ENCODE peak calls at places on chromosome 17, in five cellular contexts. One of them, this sample, is unnamed.
A peak's percentile ranks its signal among the peaks of the same experiment; 100 is the strongest.

GRCh38 chr17:17783825-17784598 is 52.8 kb downstream of the SREBF1 start:
- DNase-seq in brain microvascular endothelial cell: no peak
- DNase-seq in Peyer's patch: peak; percentile 62
- DNase-seq in A549: no peak
- DNase-seq in AG10803: peak; percentile 39
- DNase-seq in this sample: peak; percentile 64

GRCh38 chr17:72390675-72391501 is 270.1 kb downstream of the SOX9 start:
- DNase-seq in A549: peak; percentile 46
- DNase-seq in AG10803: no peak
- DNase-seq in brain microvascular endothelial cell: peak; percentile 70
- DNase-seq in Peyer's patch: no peak
- DNase-seq in this sample: peak; percentile 57

GRCh38 chr17:7122386-7122785 is 7.8 kb upstream of the ASGR2 start:
- DNase-seq in A549: no peak
- DNase-seq in Peyer's patch: no peak
- DNase-seq in brain microvascular endothelial cell: no peak
- DNase-seq in AG10803: no peak
- DNase-seq in this sample: peak; percentile 9

GRCh38 chr17:1110844-1111598 is 68.8 kb downstream of the ABR start:
- DNase-seq in A549: peak; percentile 90
- DNase-seq in Peyer's patch: no peak
- DNase-seq in brain microvascular endothelial cell: peak; percentile 85
- DNase-seq in AG10803: peak; percentile 67
- DNase-seq in this sample: peak; percentile 57

GRCh38 chr17:28958820-28959455 is 7.6 kb upstream of the PHF12 start:
- DNase-seq in AG10803: no peak
- DNase-seq in Peyer's patch: no peak
- DNase-seq in brain microvascular endothelial cell: no peak
- DNase-seq in A549: no peak
- DNase-seq in this sample: no peak

GRCh38 chr17:63998050-63998720 is at the start of gene PRR29:
- DNase-seq in Peyer's patch: peak; percentile 58
- DNase-seq in AG10803: peak; percentile 36
- DNase-seq in A549: peak; percentile 71
- DNase-seq in brain microvascular endothelial cell: peak; percentile 41
- DNase-seq in this sample: peak; percentile 54

GRCh38 chr17:69506489-69506888 is 92.0 kb downstream of the MAP2K6 start:
- DNase-seq in A549: peak; percentile 56
- DNase-seq in brain microvascular endothelial cell: no peak
- DNase-seq in Peyer's patch: no peak
- DNase-seq in AG10803: no peak
- DNase-seq in this sample: no peak

GRCh38 chr17:18115517-18115916 is 7.0 kb downstream of the MYO15A start:
- DNase-seq in brain microvascular endothelial cell: no peak
- DNase-seq in AG10803: no peak
- DNase-seq in Peyer's patch: no peak
- DNase-seq in A549: no peak
- DNase-seq in this sample: no peak

GRCh38 chr17:21287703-21288449 is 3.4 kb downstream of the MAP2K3 start:
- DNase-seq in brain microvascular endothelial cell: peak; percentile 88
- DNase-seq in A549: peak; percentile 98
- DNase-seq in AG10803: peak; percentile 97
- DNase-seq in Peyer's patch: peak; percentile 96
- DNase-seq in this sample: peak; percentile 97

GRCh38 chr17:45019177-45019711 is 32.2 kb downstream of the DCAKD start:
- DNase-seq in AG10803: peak; percentile 48
- DNase-seq in brain microvascular endothelial cell: no peak
- DNase-seq in Peyer's patch: no peak
- DNase-seq in A549: peak; percentile 45
- DNase-seq in this sample: no peak

GRCh38 chr17:19579867-19580565 is 46.4 kb downstream of the SLC47A1 start:
- DNase-seq in AG10803: no peak
- DNase-seq in brain microvascular endothelial cell: no peak
- DNase-seq in Peyer's patch: no peak
- DNase-seq in A549: no peak
- DNase-seq in this sample: no peak

GRCh38 chr17:13016881-13017622 is 775 bp downstream of the ELAC2 start:
- DNase-seq in A549: no peak
- DNase-seq in Peyer's patch: no peak
- DNase-seq in AG10803: peak; percentile 21
- DNase-seq in brain microvascular endothelial cell: no peak
- DNase-seq in this sample: no peak

GRCh38 chr17:68383443-68384321 is 73.6 kb downstream of the WIPI1 start:
- DNase-seq in brain microvascular endothelial cell: peak; percentile 91
- DNase-seq in A549: peak; percentile 50
- DNase-seq in AG10803: peak; percentile 96
- DNase-seq in Peyer's patch: no peak
- DNase-seq in this sample: peak; percentile 97

GRCh38 chr17:71163121-71163812 is 957.6 kb upstream of the SOX9 start:
- DNase-seq in A549: no peak
- DNase-seq in Peyer's patch: no peak
- DNase-seq in AG10803: no peak
- DNase-seq in brain microvascular endothelial cell: peak; percentile 16
- DNase-seq in this sample: peak; percentile 49

GRCh38 chr17:7261377-7262191 is 694 bp downstream of the CLDN7 start:
- DNase-seq in A549: no peak
- DNase-seq in Peyer's patch: no peak
- DNase-seq in brain microvascular endothelial cell: no peak
- DNase-seq in AG10803: no peak
- DNase-seq in this sample: no peak

GRCh38 chr17:1487939-1488825 is 4.3 kb downstream of the MYO1C start:
- DNase-seq in A549: peak; percentile 90
- DNase-seq in brain microvascular endothelial cell: peak; percentile 67
- DNase-seq in AG10803: peak; percentile 90
- DNase-seq in Peyer's patch: peak; percentile 88
- DNase-seq in this sample: peak; percentile 90

GRCh38 chr17:26731005-26731921 is 562.7 kb upstream of the WSB1 start:
- DNase-seq in AG10803: no peak
- DNase-seq in A549: no peak
- DNase-seq in brain microvascular endothelial cell: no peak
- DNase-seq in Peyer's patch: no peak
- DNase-seq in this sample: no peak

GRCh38 chr17:81272616-81273015 is 22.5 kb downstream of the SLC38A10 start:
- DNase-seq in A549: no peak
- DNase-seq in Peyer's patch: no peak
- DNase-seq in AG10803: no peak
- DNase-seq in brain microvascular endothelial cell: no peak
- DNase-seq in this sample: no peak

GRCh38 chr17:46001390-46002310 is 2.6 kb downstream of the STH start:
- DNase-seq in brain microvascular endothelial cell: no peak
- DNase-seq in AG10803: no peak
- DNase-seq in A549: no peak
- DNase-seq in Peyer's patch: no peak
- DNase-seq in this sample: no peak

GRCh38 chr17:32341141-32341856 is 674 bp downstream of the C17orf75 start:
- DNase-seq in brain microvascular endothelial cell: no peak
- DNase-seq in A549: peak; percentile 70
- DNase-seq in Peyer's patch: peak; percentile 31
- DNase-seq in AG10803: no peak
- DNase-seq in this sample: no peak

GRCh38 chr17:21248495-21248894 is 4.7 kb downstream of the NATD1 start:
- DNase-seq in A549: no peak
- DNase-seq in Peyer's patch: no peak
- DNase-seq in brain microvascular endothelial cell: no peak
- DNase-seq in AG10803: no peak
- DNase-seq in this sample: no peak

GRCh38 chr17:178292-179065 is 3.0 kb downstream of the DOC2B start:
- DNase-seq in Peyer's patch: no peak
- DNase-seq in A549: no peak
- DNase-seq in AG10803: no peak
- DNase-seq in brain microvascular endothelial cell: no peak
- DNase-seq in this sample: no peak

GRCh38 chr17:10718547-10718946 is 11.3 kb downstream of the TMEM220 start:
- DNase-seq in A549: no peak
- DNase-seq in AG10803: no peak
- DNase-seq in brain microvascular endothelial cell: no peak
- DNase-seq in Peyer's patch: no peak
- DNase-seq in this sample: no peak

GRCh38 chr17:35612924-35613521 is 25.9 kb downstream of the AP2B1 start:
- DNase-seq in brain microvascular endothelial cell: peak; percentile 54
- DNase-seq in AG10803: peak; percentile 51
- DNase-seq in A549: peak; percentile 68
- DNase-seq in Peyer's patch: peak; percentile 22
- DNase-seq in this sample: peak; percentile 69

GRCh38 chr17:81558941-81559806 is 7.0 kb upstream of the FAAP100 start:
- DNase-seq in AG10803: no peak
- DNase-seq in brain microvascular endothelial cell: no peak
- DNase-seq in Peyer's patch: no peak
- DNase-seq in A549: peak; percentile 85
- DNase-seq in this sample: peak; percentile 28

GRCh38 chr17:73261952-73262675 is 434 bp upstream of the CPSF4L start:
- DNase-seq in A549: no peak
- DNase-seq in brain microvascular endothelial cell: no peak
- DNase-seq in Peyer's patch: no peak
- DNase-seq in AG10803: no peak
- DNase-seq in this sample: no peak

GRCh38 chr17:63699638-63700527 is at the start of gene LIMD2:
- DNase-seq in AG10803: peak; percentile 20
- DNase-seq in brain microvascular endothelial cell: no peak
- DNase-seq in Peyer's patch: peak; percentile 87
- DNase-seq in A549: peak; percentile 26
- DNase-seq in this sample: peak; percentile 16

GRCh38 chr17:50129303-50129945 is 536 bp downstream of the SAMD14 start:
- DNase-seq in A549: peak; percentile 66
- DNase-seq in brain microvascular endothelial cell: no peak
- DNase-seq in Peyer's patch: no peak
- DNase-seq in AG10803: peak; percentile 63
- DNase-seq in this sample: no peak

GRCh38 chr17:50048146-50048720 is 7.7 kb upstream of the ITGA3 start:
- DNase-seq in Peyer's patch: no peak
- DNase-seq in A549: no peak
- DNase-seq in AG10803: no peak
- DNase-seq in brain microvascular endothelial cell: no peak
- DNase-seq in this sample: no peak

GRCh38 chr17:43367588-43368242 is 31.1 kb upstream of the ARL4D start:
- DNase-seq in Peyer's patch: no peak
- DNase-seq in A549: peak; percentile 92
- DNase-seq in AG10803: peak; percentile 91
- DNase-seq in brain microvascular endothelial cell: peak; percentile 79
- DNase-seq in this sample: peak; percentile 96
- H3K4me3 ChIP-seq in Peyer's patch: peak overlapping the region; percentile 60
- H3K4me3 ChIP-seq in A549: peak overlapping the region; percentile 44
- H3K4me3 ChIP-seq in AG10803: peak overlapping the region; percentile 58
- H3K4me3 ChIP-seq in brain microvascular endothelial cell: peak overlapping the region; percentile 45
- H3K4me3 ChIP-seq in this sample: peak overlapping the region; percentile 46

GRCh38 chr17:75498726-75499213 is 16.6 kb downstream of the CASKIN2 start:
- DNase-seq in AG10803: no peak
- DNase-seq in brain microvascular endothelial cell: no peak
- DNase-seq in Peyer's patch: no peak
- DNase-seq in A549: peak; percentile 44
- DNase-seq in this sample: no peak
- TF ChIP-seq CTCF in AG10803: no peak
- TF ChIP-seq CTCF in brain microvascular endothelial cell: no peak
- TF ChIP-seq CTCF in Peyer's patch: no peak
- TF ChIP-seq CTCF in A549: no peak
- TF ChIP-seq CTCF in this sample: no peak

GRCh38 chr17:42566215-42566872 is 556 bp upstream of the MLX start:
- DNase-seq in AG10803: no peak
- DNase-seq in brain microvascular endothelial cell: no peak
- DNase-seq in A549: no peak
- DNase-seq in Peyer's patch: no peak
- DNase-seq in this sample: no peak

GRCh38 chr17:42565523-42566214 is 1.2 kb upstream of the MLX start:
- DNase-seq in A549: no peak
- DNase-seq in brain microvascular endothelial cell: no peak
- DNase-seq in AG10803: no peak
- DNase-seq in Peyer's patch: no peak
- DNase-seq in this sample: no peak

GRCh38 chr17:42566873-42567573 is at the start of gene MLX:
- DNase-seq in Peyer's patch: peak; percentile 93
- DNase-seq in AG10803: peak; percentile 86
- DNase-seq in brain microvascular endothelial cell: peak; percentile 76
- DNase-seq in A549: peak; percentile 94
- DNase-seq in this sample: peak; percentile 89

GRCh38 chr17:42571435-42572225 is 4.7 kb downstream of the MLX start:
- DNase-seq in AG10803: peak; percentile 15
- DNase-seq in brain microvascular endothelial cell: no peak
- DNase-seq in A549: no peak
- DNase-seq in Peyer's patch: no peak
- DNase-seq in this sample: no peak

DNA sequence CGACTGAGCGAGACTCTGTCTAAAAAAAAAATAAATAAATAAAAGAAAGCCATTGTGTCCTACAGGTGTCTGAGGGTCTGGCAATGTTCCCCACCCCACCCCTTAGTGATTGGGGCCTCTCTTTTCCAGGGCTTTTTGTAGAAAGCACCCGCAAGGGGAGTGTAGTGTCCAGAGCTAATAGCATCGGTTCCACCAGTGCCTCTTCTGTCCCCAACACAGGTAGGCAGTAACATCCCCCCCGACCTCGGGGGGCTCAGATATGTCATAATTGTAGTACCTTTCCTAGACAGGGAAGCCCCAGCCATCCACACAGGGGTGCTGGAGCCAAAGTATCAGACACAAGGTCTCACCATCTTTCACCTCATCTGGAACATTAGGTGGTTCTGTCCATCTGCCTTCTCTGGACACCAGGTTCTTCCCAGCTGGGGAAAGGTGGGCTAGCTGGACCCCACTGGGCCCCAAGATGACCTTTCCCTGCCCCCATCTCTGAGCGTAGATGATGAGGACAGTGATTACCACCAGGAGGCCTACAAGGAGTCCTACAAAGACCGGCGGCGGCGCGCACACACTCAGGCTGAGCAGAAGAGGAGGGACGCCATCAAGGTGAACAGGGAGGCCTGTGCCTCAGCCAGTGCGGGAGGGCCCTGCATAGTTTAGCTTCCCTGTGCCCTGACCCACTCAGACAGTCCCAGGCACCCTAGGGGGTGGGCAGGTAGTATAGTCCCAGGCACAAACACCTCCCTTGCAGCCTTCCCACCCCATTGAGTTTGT is 1.6 kb downstream of the MLX start:
- DNase-seq in A549: no peak
- DNase-seq in AG10803: no peak
- DNase-seq in Peyer's patch: no peak
- DNase-seq in brain microvascular endothelial cell: no peak
- DNase-seq in this sample: no peak
- H3K4me3 ChIP-seq in A549: no peak overlapping the region
- H3K4me3 ChIP-seq in AG10803: no peak overlapping the region
- H3K4me3 ChIP-seq in Peyer's patch: no peak overlapping the region
- H3K4me3 ChIP-seq in brain microvascular endothelial cell: no peak overlapping the region
- H3K4me3 ChIP-seq in this sample: no peak overlapping the region

DNA sequence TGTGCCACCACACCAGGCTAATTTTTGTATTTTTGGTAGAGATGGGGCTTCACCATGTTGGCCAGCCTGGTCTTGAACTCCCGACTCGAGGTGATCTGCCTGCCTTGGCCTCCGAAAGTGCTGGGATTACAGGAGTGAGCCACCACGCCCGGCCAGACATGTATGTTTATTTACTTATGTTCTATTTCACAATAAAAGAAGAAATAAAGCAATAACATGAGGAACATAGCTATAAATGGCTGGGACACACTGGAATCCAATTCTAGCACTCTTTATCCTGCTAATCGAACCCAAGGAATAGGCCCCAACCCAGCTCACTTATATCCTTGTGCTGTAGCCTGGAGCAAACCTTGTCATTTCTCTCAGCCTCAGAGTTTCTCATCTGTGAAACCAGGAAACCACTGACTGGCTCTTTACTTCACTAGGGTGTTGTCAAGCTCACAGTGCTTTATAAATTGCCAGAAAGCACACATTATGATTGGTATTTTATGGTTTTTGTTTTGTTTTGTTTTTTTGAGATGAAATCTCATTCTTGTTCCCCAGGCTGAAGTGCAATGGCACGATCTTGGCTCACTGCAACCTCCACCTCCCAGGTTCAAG is 4.3 kb upstream of the ODAD4 start:
- DNase-seq in A549: no peak
- DNase-seq in brain microvascular endothelial cell: no peak
- DNase-seq in Peyer's patch: no peak
- DNase-seq in AG10803: no peak
- DNase-seq in this sample: no peak
- TF ChIP-seq CTCF in A549: no peak
- TF ChIP-seq CTCF in brain microvascular endothelial cell: no peak
- TF ChIP-seq CTCF in Peyer's patch: no peak
- TF ChIP-seq CTCF in AG10803: no peak
- TF ChIP-seq CTCF in this sample: no peak

This sample was measured in fibroblast of villous mesenchyme.